ENCODE peak calls at places on chromosomes 12 and 14, in five cellular contexts. S is ovary, R is body of pancreas, P is thyroid gland, B is heart left ventricle. G is an unnamed sample. For H3K9me3, the result is how much of the 10 kb centered on the place peaks cover.

GRCh38 chr12:6084261-6084968 is 40.1 kb downstream of the VWF start:
- DNase-seq in S (no peak), R (no peak), P (no peak), B (no peak), G (peak)

GRCh38 chr14:101177301-101178055 is 274.0 kb upstream of the RTL1 start:
- DNase-seq in S (no peak), R (no peak), P (no peak), B (no peak), G (no peak)

GRCh38 chr12:79618848-79619404 is 71.8 kb downstream of the PAWR start:
- DNase-seq in S (no peak), R (no peak), P (no peak), B (no peak), G (no peak)

GRCh38 chr12:108649126-108649525 is 15.4 kb upstream of the SELPLG start:
- DNase-seq in S (no peak), R (no peak), P (no peak), B (no peak), G (no peak)

GRCh38 chr14:79601579-79601978 is 609.7 kb downstream of the DIO2 start:
- DNase-seq in S (no peak), R (no peak), P (no peak), B (no peak), G (no peak)

GRCh38 chr14:87264386-87264785 is 728.6 kb downstream of the GALC start:
- DNase-seq in S (no peak), R (no peak), P (no peak), B (no peak), G (no peak)

GRCh38 chr12:54759751-54760150 is 94.6 kb upstream of the MUCL1 start:
- DNase-seq in S (no peak), R (no peak), P (no peak), B (no peak), G (no peak)

GRCh38 chr14:69612014-69612758 is 790 bp downstream of the SUSD6 start:
- DNase-seq in S (peak), R (peak), P (peak), B (peak), G (peak)

GRCh38 chr12:128382946-128383739 is 116.2 kb downstream of the TMEM132C start:
- DNase-seq in S (no peak), R (no peak), P (no peak), B (no peak), G (no peak)

GRCh38 chr12:128381537-128381936 is 114.6 kb downstream of the TMEM132C start:
- DNase-seq in S (no peak), R (no peak), P (no peak), B (no peak), G (no peak)

GRCh38 chr12:128387811-128388422 is 120.9 kb downstream of the TMEM132C start:
- DNase-seq in S (peak), R (peak), P (no peak), B (peak), G (no peak)

GRCh38 chr12:128385736-128386135 is 118.8 kb downstream of the TMEM132C start:
- DNase-seq in S (no peak), R (no peak), P (no peak), B (no peak), G (peak)

DNA sequence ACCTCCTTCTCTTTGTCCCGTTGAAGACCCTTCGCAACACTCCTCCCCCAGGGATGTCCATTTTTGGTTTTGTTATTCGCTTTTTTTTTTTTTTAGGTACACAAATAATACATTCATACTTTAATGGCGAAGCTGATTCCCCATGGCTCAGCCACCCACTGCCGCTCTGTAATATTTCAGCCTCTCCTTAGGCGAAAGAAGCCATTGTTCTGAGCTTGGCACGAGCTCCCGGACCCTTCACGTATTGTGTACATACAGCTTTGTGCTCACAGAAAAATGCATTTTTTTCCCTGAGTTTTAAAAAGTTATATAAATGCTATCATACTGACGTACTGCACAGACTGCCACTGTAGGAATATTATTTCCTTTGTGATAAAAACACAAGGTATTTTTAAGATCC is 115.0 kb downstream of the TMEM132C start:
- DNase-seq in S (no peak), R (no peak), P (no peak), B (no peak), G (no peak)
- H3K9me3 ChIP-seq in S (under half), R (under half), P (under half), B (under half), G (under half)

DNA sequence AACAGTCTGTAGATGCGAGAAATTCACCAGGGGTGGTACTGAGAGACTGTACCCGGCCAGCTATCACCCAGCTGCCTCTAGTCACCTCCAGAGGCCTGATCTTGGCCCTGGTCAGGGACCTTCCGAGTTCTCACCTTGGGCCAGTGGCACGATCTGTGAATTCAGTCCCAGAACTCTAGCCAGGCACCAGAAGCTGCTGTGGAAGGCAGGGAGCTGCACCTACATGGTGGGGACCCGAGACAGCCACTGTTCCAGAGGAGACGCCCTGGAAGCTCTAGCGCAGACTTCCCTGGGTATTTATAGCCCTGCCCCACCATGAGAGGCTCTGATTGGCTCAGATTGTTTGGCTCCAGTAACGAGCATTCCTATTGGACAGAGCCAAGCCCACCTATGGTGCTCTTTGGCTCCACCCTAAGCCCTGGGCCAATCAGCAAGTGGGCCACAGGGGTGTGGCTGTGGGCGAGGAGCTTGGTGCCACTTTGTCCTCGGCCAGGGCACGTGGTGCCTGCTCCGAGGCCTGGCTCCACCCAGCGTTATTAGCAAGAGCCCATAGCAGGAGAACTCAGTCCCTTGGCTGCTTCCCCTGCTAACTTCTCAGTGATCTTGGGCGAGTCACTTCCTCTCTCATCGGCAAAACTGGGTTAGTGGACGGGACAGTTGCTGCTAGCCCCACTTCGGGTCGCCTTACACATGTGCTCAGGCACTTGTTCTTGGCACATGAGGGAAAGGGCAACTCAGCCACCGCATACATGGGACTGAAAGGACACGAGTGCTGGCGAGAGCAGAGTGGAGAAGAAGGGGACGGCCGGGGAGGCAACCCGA is 89.0 kb upstream of the BCL11B start:
- DNase-seq in S (no peak), R (no peak), P (no peak), B (no peak), G (no peak)
- TF ChIP-seq POLR2A in S (no peak), R (no peak), P (no peak), B (no peak), G (no peak)

GRCh38 chr12:34389378-34390170 is 367.3 kb downstream of the ALG10 start:
- DNase-seq in S (no peak), R (no peak), P (no peak), B (no peak), G (peak)

GRCh38 chr12:34386621-34387255 is 364.4 kb downstream of the ALG10 start:
- DNase-seq in S (no peak), R (no peak), P (no peak), B (no peak), G (no peak)

GRCh38 chr12:34388636-34389377 is 366.5 kb downstream of the ALG10 start:
- DNase-seq in S (no peak), R (no peak), P (no peak), B (no peak), G (peak)

GRCh38 chr12:34386016-34386415 is 363.7 kb downstream of the ALG10 start:
- DNase-seq in S (no peak), R (no peak), P (no peak), B (no peak), G (no peak)

GRCh38 chr12:34387711-34388635 is 365.7 kb downstream of the ALG10 start:
- DNase-seq in S (no peak), R (no peak), P (no peak), B (no peak), G (no peak)
- H3K9me3 ChIP-seq in S (under half), R (under half), P (under half), B (under half), G (under half)

GRCh38 chr12:62635630-62636029 is 169.0 kb downstream of the MON2 start:
- DNase-seq in S (no peak), R (no peak), P (no peak), B (no peak), G (no peak)

GRCh38 chr12:62632521-62632920 is 165.9 kb downstream of the MON2 start:
- DNase-seq in S (peak), R (peak), P (peak), B (peak), G (peak)

GRCh38 chr12:62642509-62642908 is 175.9 kb downstream of the MON2 start:
- DNase-seq in S (no peak), R (no peak), P (no peak), B (no peak), G (no peak)

GRCh38 chr12:62640910-62641448 is 174.4 kb downstream of the MON2 start:
- DNase-seq in S (no peak), R (no peak), P (peak), B (no peak), G (no peak)

GRCh38 chr12:62637679-62638078 is 171.1 kb downstream of the MON2 start:
- DNase-seq in S (no peak), R (no peak), P (no peak), B (no peak), G (no peak)
- TF ChIP-seq POLR2A in S (no peak), R (no peak), P (no peak), B (no peak), G (no peak)

DNA sequence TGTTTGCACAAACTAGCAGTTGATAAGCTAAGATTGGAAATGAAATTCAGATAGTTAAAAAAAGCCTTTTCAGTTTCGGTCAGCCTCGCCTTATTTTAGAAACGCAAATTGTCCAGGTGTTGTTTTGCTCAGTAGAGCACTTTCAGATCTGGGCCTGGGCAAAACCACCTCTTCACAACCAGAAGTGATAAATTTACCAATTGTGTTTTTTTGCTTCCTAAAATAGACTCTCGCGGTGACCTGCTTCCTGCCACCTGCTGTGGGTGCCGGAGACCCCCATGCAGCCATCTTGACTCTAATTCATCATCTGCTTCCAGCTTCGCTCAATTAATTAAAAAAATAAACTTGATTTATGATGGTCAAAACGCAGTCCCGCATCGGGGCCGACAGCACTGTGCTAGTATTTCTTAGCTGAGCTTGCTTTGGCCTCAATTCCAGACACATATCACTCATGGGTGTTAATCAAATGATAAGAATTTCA is 335.6 kb downstream of the TMEM121 start:
- DNase-seq in S (no peak), R (peak), P (no peak), B (no peak), G (no peak)
- H3K9me3 ChIP-seq in S (under half), R (under half), P (under half), B (under half), G (under half)